ENCODE peak calls at places on chromosomes 11 and 22, in seven cellular contexts. One of them, this sample, is unnamed. For H3K36me3 and H3K4me1, the result is how much of the 10 kb centered on the place peaks cover.

GRCh38 chr11:102154806-102155205 is 44.6 kb downstream of the YAP1 start:
- DNase-seq in effector memory CD4-positive, alpha-beta T cell: no peak
- DNase-seq in HCT116: no peak
- DNase-seq in tibial artery: no peak
- DNase-seq in RWPE2: no peak
- DNase-seq in uterus: no peak
- DNase-seq in colonic mucosa: no peak
- DNase-seq in this sample: no peak

GRCh38 chr11:38089728-38090127 is 1491.7 kb upstream of the RAG2 start:
- DNase-seq in colonic mucosa: no peak
- DNase-seq in HCT116: no peak
- DNase-seq in tibial artery: no peak
- DNase-seq in uterus: no peak
- DNase-seq in RWPE2: no peak
- DNase-seq in effector memory CD4-positive, alpha-beta T cell: no peak
- DNase-seq in this sample: no peak

GRCh38 chr11:61480936-61481335 is 27.6 kb upstream of the LRRC10B start:
- DNase-seq in colonic mucosa: peak
- DNase-seq in RWPE2: no peak
- DNase-seq in tibial artery: no peak
- DNase-seq in uterus: no peak
- DNase-seq in effector memory CD4-positive, alpha-beta T cell: no peak
- DNase-seq in HCT116: no peak
- DNase-seq in this sample: no peak

GRCh38 chr11:82927264-82927880 is 25.8 kb downstream of the DDIAS start:
- DNase-seq in tibial artery: no peak
- DNase-seq in effector memory CD4-positive, alpha-beta T cell: no peak
- DNase-seq in uterus: peak
- DNase-seq in HCT116: peak
- DNase-seq in colonic mucosa: peak
- DNase-seq in RWPE2: no peak
- DNase-seq in this sample: no peak

GRCh38 chr11:33435201-33435600 is 178.0 kb downstream of the HIPK3 start:
- DNase-seq in HCT116: no peak
- DNase-seq in tibial artery: no peak
- DNase-seq in RWPE2: no peak
- DNase-seq in uterus: no peak
- DNase-seq in effector memory CD4-positive, alpha-beta T cell: no peak
- DNase-seq in colonic mucosa: no peak
- DNase-seq in this sample: no peak

GRCh38 chr22:24414984-24415945 is 12.1 kb upstream of the ADORA2A start:
- DNase-seq in tibial artery: peak
- DNase-seq in effector memory CD4-positive, alpha-beta T cell: no peak
- DNase-seq in HCT116: no peak
- DNase-seq in colonic mucosa: no peak
- DNase-seq in uterus: no peak
- DNase-seq in RWPE2: no peak
- DNase-seq in this sample: no peak

GRCh38 chr22:37179622-37180420 is 8.2 kb downstream of the C1QTNF6 start:
- DNase-seq in effector memory CD4-positive, alpha-beta T cell: no peak
- DNase-seq in RWPE2: peak
- DNase-seq in HCT116: no peak
- DNase-seq in uterus: no peak
- DNase-seq in colonic mucosa: peak
- DNase-seq in tibial artery: no peak
- DNase-seq in this sample: no peak

GRCh38 chr11:66570117-66570825 is 1.9 kb upstream of the CTSF start:
- DNase-seq in effector memory CD4-positive, alpha-beta T cell: no peak
- DNase-seq in tibial artery: no peak
- DNase-seq in HCT116: no peak
- DNase-seq in colonic mucosa: no peak
- DNase-seq in RWPE2: no peak
- DNase-seq in uterus: no peak
- DNase-seq in this sample: no peak

GRCh38 chr11:67082071-67082791 is 25.6 kb downstream of the RHOD start:
- DNase-seq in uterus: peak
- DNase-seq in RWPE2: no peak
- DNase-seq in HCT116: no peak
- DNase-seq in effector memory CD4-positive, alpha-beta T cell: no peak
- DNase-seq in colonic mucosa: peak
- DNase-seq in tibial artery: no peak
- DNase-seq in this sample: no peak

GRCh38 chr22:29003975-29004646 is 57.5 kb downstream of the C22orf31 start:
- DNase-seq in RWPE2: no peak
- DNase-seq in effector memory CD4-positive, alpha-beta T cell: no peak
- DNase-seq in HCT116: no peak
- DNase-seq in uterus: no peak
- DNase-seq in tibial artery: no peak
- DNase-seq in colonic mucosa: no peak
- DNase-seq in this sample: no peak

GRCh38 chr22:35742342-35743100 is 24.8 kb downstream of the APOL5 start:
- DNase-seq in tibial artery: no peak
- DNase-seq in colonic mucosa: no peak
- DNase-seq in RWPE2: no peak
- DNase-seq in uterus: no peak
- DNase-seq in effector memory CD4-positive, alpha-beta T cell: no peak
- DNase-seq in HCT116: peak
- DNase-seq in this sample: no peak

GRCh38 chr11:64314805-64315561 is 2.4 kb downstream of the TRMT112 start:
- DNase-seq in tibial artery: peak
- DNase-seq in HCT116: no peak
- DNase-seq in RWPE2: peak
- DNase-seq in colonic mucosa: no peak
- DNase-seq in effector memory CD4-positive, alpha-beta T cell: no peak
- DNase-seq in uterus: no peak
- DNase-seq in this sample: no peak

GRCh38 chr11:18706330-18707243 is 8.0 kb downstream of the TMEM86A start:
- DNase-seq in tibial artery: peak
- DNase-seq in HCT116: no peak
- DNase-seq in RWPE2: no peak
- DNase-seq in effector memory CD4-positive, alpha-beta T cell: no peak
- DNase-seq in colonic mucosa: peak
- DNase-seq in uterus: peak
- DNase-seq in this sample: peak

GRCh38 chr11:75577198-75577597 is 15.1 kb downstream of the SERPINH1 start:
- DNase-seq in uterus: peak
- DNase-seq in tibial artery: no peak
- DNase-seq in RWPE2: no peak
- DNase-seq in HCT116: no peak
- DNase-seq in colonic mucosa: peak
- DNase-seq in effector memory CD4-positive, alpha-beta T cell: peak
- DNase-seq in this sample: peak

GRCh38 chr11:26243426-26243825 is 88.5 kb upstream of the ANO3 start:
- DNase-seq in tibial artery: no peak
- DNase-seq in HCT116: no peak
- DNase-seq in uterus: no peak
- DNase-seq in colonic mucosa: no peak
- DNase-seq in RWPE2: no peak
- DNase-seq in effector memory CD4-positive, alpha-beta T cell: no peak
- DNase-seq in this sample: no peak

GRCh38 chr22:39520874-39521857 is 804 bp downstream of the ATF4 start:
- DNase-seq in RWPE2: no peak
- DNase-seq in HCT116: no peak
- DNase-seq in effector memory CD4-positive, alpha-beta T cell: peak
- DNase-seq in colonic mucosa: peak
- DNase-seq in tibial artery: peak
- DNase-seq in uterus: peak
- DNase-seq in this sample: peak

GRCh38 chr22:25420925-25421904 is 143.3 kb upstream of the GRK3 start:
- DNase-seq in tibial artery: no peak
- DNase-seq in colonic mucosa: no peak
- DNase-seq in uterus: no peak
- DNase-seq in effector memory CD4-positive, alpha-beta T cell: no peak
- DNase-seq in RWPE2: peak
- DNase-seq in HCT116: no peak
- DNase-seq in this sample: no peak

GRCh38 chr11:69524291-69524882 is 42.9 kb downstream of the LINC01488 start:
- DNase-seq in tibial artery: no peak
- DNase-seq in effector memory CD4-positive, alpha-beta T cell: no peak
- DNase-seq in uterus: no peak
- DNase-seq in colonic mucosa: no peak
- DNase-seq in HCT116: no peak
- DNase-seq in RWPE2: no peak
- DNase-seq in this sample: no peak

GRCh38 chr11:63821411-63821810 is 8.2 kb downstream of the SPINDOC start:
- DNase-seq in RWPE2: no peak
- DNase-seq in tibial artery: no peak
- DNase-seq in effector memory CD4-positive, alpha-beta T cell: no peak
- DNase-seq in HCT116: no peak
- DNase-seq in colonic mucosa: no peak
- DNase-seq in uterus: no peak
- DNase-seq in this sample: no peak

GRCh38 chr22:19772673-19773469 is 12.3 kb downstream of the TBX1 start:
- DNase-seq in uterus: no peak
- DNase-seq in HCT116: no peak
- DNase-seq in colonic mucosa: no peak
- DNase-seq in RWPE2: peak
- DNase-seq in effector memory CD4-positive, alpha-beta T cell: no peak
- DNase-seq in tibial artery: no peak
- DNase-seq in this sample: no peak

DNA sequence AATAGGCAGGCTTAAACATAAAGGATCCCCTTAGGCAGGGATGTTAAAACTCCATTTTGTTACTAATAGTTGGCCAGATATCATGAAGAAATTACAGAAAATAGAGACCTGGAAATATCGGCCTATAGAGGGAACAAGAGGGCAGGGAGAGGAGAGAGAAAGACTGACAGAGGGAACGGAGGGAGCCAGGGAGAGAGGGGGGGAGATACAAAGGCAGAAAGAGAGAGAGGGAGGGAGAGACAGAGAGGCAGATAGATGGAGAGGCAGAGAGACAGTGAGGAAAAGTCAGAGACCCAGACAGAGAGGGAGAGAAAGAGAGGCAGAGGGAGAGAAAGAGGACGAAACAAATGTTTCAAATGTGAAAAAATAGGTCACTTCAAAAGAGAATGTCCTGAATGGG is 53.5 kb downstream of the ZNF280B start:
- DNase-seq in RWPE2: no peak
- DNase-seq in uterus: no peak
- DNase-seq in colonic mucosa: no peak
- DNase-seq in effector memory CD4-positive, alpha-beta T cell: no peak
- DNase-seq in tibial artery: no peak
- DNase-seq in HCT116: no peak
- DNase-seq in this sample: no peak
- H3K36me3 ChIP-seq in RWPE2: under half
- H3K36me3 ChIP-seq in uterus: under half
- H3K36me3 ChIP-seq in colonic mucosa: under half
- H3K36me3 ChIP-seq in effector memory CD4-positive, alpha-beta T cell: under half
- H3K36me3 ChIP-seq in tibial artery: under half
- H3K36me3 ChIP-seq in HCT116: under half
- H3K36me3 ChIP-seq in this sample: under half

GRCh38 chr11:824292-824880 is 3.3 kb upstream of the CRACR2B start:
- DNase-seq in HCT116: no peak
- DNase-seq in effector memory CD4-positive, alpha-beta T cell: no peak
- DNase-seq in colonic mucosa: peak
- DNase-seq in tibial artery: no peak
- DNase-seq in uterus: no peak
- DNase-seq in RWPE2: no peak
- DNase-seq in this sample: no peak
- H3K4me1 ChIP-seq in HCT116: under half
- H3K4me1 ChIP-seq in effector memory CD4-positive, alpha-beta T cell: under half
- H3K4me1 ChIP-seq in colonic mucosa: under half
- H3K4me1 ChIP-seq in tibial artery: under half
- H3K4me1 ChIP-seq in uterus: under half
- H3K4me1 ChIP-seq in RWPE2: under half
- H3K4me1 ChIP-seq in this sample: under half

DNA sequence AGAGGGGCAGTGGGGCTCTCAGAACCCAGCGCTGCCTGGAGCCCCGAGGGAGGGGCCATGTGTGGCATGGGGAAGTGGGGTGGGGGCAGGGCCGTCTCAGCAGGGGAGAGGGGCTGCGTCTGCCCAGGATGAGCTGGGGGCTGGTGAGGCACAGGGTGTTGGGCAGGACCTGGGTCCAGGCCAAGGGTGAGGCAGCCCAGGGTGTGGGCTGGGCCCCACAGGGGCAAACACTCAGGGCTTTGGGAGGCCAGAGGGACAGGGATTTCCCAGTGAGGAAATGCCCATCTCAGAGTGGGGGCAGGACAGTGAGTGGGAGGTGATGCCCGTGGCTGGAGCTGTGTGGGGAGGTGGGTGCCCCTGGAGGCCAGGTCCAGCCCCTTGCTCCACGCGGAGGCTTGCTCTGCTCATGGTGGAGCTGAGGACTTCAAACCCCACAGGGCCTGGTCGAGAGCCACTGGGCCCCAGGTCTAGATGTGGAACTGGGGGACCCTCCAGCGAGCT is 5.4 kb downstream of the PLXNB2 start:
- DNase-seq in tibial artery: no peak
- DNase-seq in HCT116: no peak
- DNase-seq in uterus: no peak
- DNase-seq in effector memory CD4-positive, alpha-beta T cell: no peak
- DNase-seq in RWPE2: no peak
- DNase-seq in colonic mucosa: peak
- DNase-seq in this sample: no peak
- H3K36me3 ChIP-seq in tibial artery: under half
- H3K36me3 ChIP-seq in HCT116: under half
- H3K36me3 ChIP-seq in uterus: under half
- H3K36me3 ChIP-seq in effector memory CD4-positive, alpha-beta T cell: under half
- H3K36me3 ChIP-seq in RWPE2: under half
- H3K36me3 ChIP-seq in colonic mucosa: under half
- H3K36me3 ChIP-seq in this sample: under half

GRCh38 chr11:48106166-48106565 is 110.4 kb upstream of the OR4B1 start:
- DNase-seq in HCT116: no peak
- DNase-seq in effector memory CD4-positive, alpha-beta T cell: no peak
- DNase-seq in tibial artery: no peak
- DNase-seq in colonic mucosa: no peak
- DNase-seq in uterus: no peak
- DNase-seq in RWPE2: no peak
- DNase-seq in this sample: no peak
- H3K4me1 ChIP-seq in HCT116: under half
- H3K4me1 ChIP-seq in effector memory CD4-positive, alpha-beta T cell: under half
- H3K4me1 ChIP-seq in tibial artery: under half
- H3K4me1 ChIP-seq in colonic mucosa: under half
- H3K4me1 ChIP-seq in uterus: under half
- H3K4me1 ChIP-seq in RWPE2: under half
- H3K4me1 ChIP-seq in this sample: under half

DNA sequence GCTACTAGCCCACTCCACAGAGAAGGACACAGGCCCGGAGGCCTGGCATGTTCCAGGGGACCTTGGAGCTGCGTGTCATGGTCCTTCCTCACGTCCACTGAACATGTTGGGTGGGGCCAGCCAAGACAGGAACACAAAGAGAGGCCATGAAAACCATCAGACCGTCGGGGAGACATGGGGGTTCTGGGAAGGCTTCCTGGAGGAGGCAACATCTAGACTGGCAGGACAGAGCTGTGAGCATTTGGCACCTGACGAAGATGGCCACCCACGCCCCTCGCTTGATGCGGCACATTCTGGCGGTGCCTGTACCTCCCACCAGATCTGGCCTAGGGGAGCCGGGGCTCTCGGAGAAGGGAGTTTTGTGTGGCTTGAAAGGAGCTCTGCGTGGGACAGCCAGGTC is 24.7 kb upstream of the ARHGAP8 start:
- DNase-seq in RWPE2: no peak
- DNase-seq in effector memory CD4-positive, alpha-beta T cell: no peak
- DNase-seq in colonic mucosa: no peak
- DNase-seq in tibial artery: no peak
- DNase-seq in HCT116: no peak
- DNase-seq in uterus: no peak
- DNase-seq in this sample: no peak
- H3K36me3 ChIP-seq in RWPE2: under half
- H3K36me3 ChIP-seq in effector memory CD4-positive, alpha-beta T cell: under half
- H3K36me3 ChIP-seq in colonic mucosa: under half
- H3K36me3 ChIP-seq in tibial artery: under half
- H3K36me3 ChIP-seq in HCT116: under half
- H3K36me3 ChIP-seq in uterus: under half
- H3K36me3 ChIP-seq in this sample: under half

GRCh38 chr22:17471901-17472566 is 91.3 kb upstream of the SLC25A18 start:
- DNase-seq in tibial artery: no peak
- DNase-seq in RWPE2: no peak
- DNase-seq in uterus: no peak
- DNase-seq in colonic mucosa: no peak
- DNase-seq in HCT116: no peak
- DNase-seq in effector memory CD4-positive, alpha-beta T cell: no peak
- DNase-seq in this sample: no peak
- H3K4me1 ChIP-seq in tibial artery: under half
- H3K4me1 ChIP-seq in RWPE2: under half
- H3K4me1 ChIP-seq in uterus: under half
- H3K4me1 ChIP-seq in colonic mucosa: under half
- H3K4me1 ChIP-seq in HCT116: under half
- H3K4me1 ChIP-seq in effector memory CD4-positive, alpha-beta T cell: under half
- H3K4me1 ChIP-seq in this sample: under half

This sample was measured in CD8-positive, alpha-beta T cell.